ENCODE peak calls at places on chromosomes 11 and 22, in eight cellular contexts. One of them, this sample, is unnamed.
A peak's percentile ranks its signal among the peaks of the same experiment; 100 is the strongest.

GRCh38 chr11:62885137-62885536 is 4.4 kb downstream of the SLC3A2 start:
- DNase-seq in cardiac muscle cell: no peak
- DNase-seq in omental fat pad: no peak
- DNase-seq in astrocyte of the spinal cord: no peak
- DNase-seq in keratinocyte: no peak
- DNase-seq in heart right ventricle: no peak
- DNase-seq in GM12865: no peak
- DNase-seq in AG04450: no peak
- DNase-seq in this sample: no peak

GRCh38 chr11:116072133-116072532 is 567.9 kb upstream of the CADM1 start:
- DNase-seq in astrocyte of the spinal cord: no peak
- DNase-seq in keratinocyte: no peak
- DNase-seq in heart right ventricle: no peak
- DNase-seq in GM12865: no peak
- DNase-seq in cardiac muscle cell: no peak
- DNase-seq in omental fat pad: no peak
- DNase-seq in AG04450: no peak
- DNase-seq in this sample: no peak

GRCh38 chr11:66478823-66479740 is 1.2 kb upstream of the DPP3 start:
- DNase-seq in heart right ventricle: peak; percentile 47
- DNase-seq in AG04450: no peak
- DNase-seq in cardiac muscle cell: peak; percentile 24
- DNase-seq in omental fat pad: no peak
- DNase-seq in GM12865: peak; percentile 63
- DNase-seq in astrocyte of the spinal cord: no peak
- DNase-seq in keratinocyte: no peak
- DNase-seq in this sample: peak; percentile 68

GRCh38 chr22:35155403-35156025 is 89.6 kb downstream of the ISX start:
- DNase-seq in cardiac muscle cell: no peak
- DNase-seq in keratinocyte: no peak
- DNase-seq in AG04450: no peak
- DNase-seq in omental fat pad: no peak
- DNase-seq in GM12865: no peak
- DNase-seq in heart right ventricle: no peak
- DNase-seq in astrocyte of the spinal cord: no peak
- DNase-seq in this sample: no peak

GRCh38 chr22:27170491-27170890 is 513.1 kb downstream of the MIAT start:
- DNase-seq in cardiac muscle cell: no peak
- DNase-seq in GM12865: no peak
- DNase-seq in heart right ventricle: no peak
- DNase-seq in keratinocyte: no peak
- DNase-seq in AG04450: no peak
- DNase-seq in omental fat pad: no peak
- DNase-seq in astrocyte of the spinal cord: peak; percentile 85
- DNase-seq in this sample: no peak

GRCh38 chr11:59602432-59602831 is 13.1 kb downstream of the OSBP start:
- DNase-seq in astrocyte of the spinal cord: no peak
- DNase-seq in omental fat pad: no peak
- DNase-seq in cardiac muscle cell: no peak
- DNase-seq in heart right ventricle: no peak
- DNase-seq in AG04450: no peak
- DNase-seq in GM12865: no peak
- DNase-seq in keratinocyte: no peak
- DNase-seq in this sample: no peak

GRCh38 chr22:35150163-35151107 is 84.5 kb downstream of the ISX start:
- DNase-seq in GM12865: peak; percentile 91
- DNase-seq in cardiac muscle cell: peak; percentile 75
- DNase-seq in omental fat pad: no peak
- DNase-seq in heart right ventricle: peak; percentile 50
- DNase-seq in astrocyte of the spinal cord: peak; percentile 13
- DNase-seq in keratinocyte: no peak
- DNase-seq in AG04450: no peak
- DNase-seq in this sample: peak; percentile 79

GRCh38 chr11:71248656-71249055 is 3.7 kb downstream of the SHANK2 start:
- DNase-seq in GM12865: no peak
- DNase-seq in omental fat pad: no peak
- DNase-seq in astrocyte of the spinal cord: no peak
- DNase-seq in heart right ventricle: no peak
- DNase-seq in keratinocyte: no peak
- DNase-seq in AG04450: no peak
- DNase-seq in cardiac muscle cell: no peak
- DNase-seq in this sample: no peak

GRCh38 chr11:119585038-119585666 is 143.8 kb downstream of the NECTIN1 start:
- DNase-seq in keratinocyte: no peak
- DNase-seq in astrocyte of the spinal cord: peak; percentile 32
- DNase-seq in GM12865: no peak
- DNase-seq in heart right ventricle: no peak
- DNase-seq in cardiac muscle cell: peak; percentile 45
- DNase-seq in omental fat pad: no peak
- DNase-seq in AG04450: no peak
- DNase-seq in this sample: no peak

GRCh38 chr11:34809191-34810106 is 106.7 kb downstream of the APIP start:
- DNase-seq in astrocyte of the spinal cord: no peak
- DNase-seq in cardiac muscle cell: no peak
- DNase-seq in omental fat pad: no peak
- DNase-seq in AG04450: no peak
- DNase-seq in GM12865: no peak
- DNase-seq in keratinocyte: peak; percentile 15
- DNase-seq in heart right ventricle: no peak
- DNase-seq in this sample: no peak

GRCh38 chr22:46054878-46055158 is 77.9 kb upstream of the WNT7B start:
- DNase-seq in keratinocyte: no peak
- DNase-seq in GM12865: no peak
- DNase-seq in omental fat pad: no peak
- DNase-seq in cardiac muscle cell: no peak
- DNase-seq in heart right ventricle: no peak
- DNase-seq in astrocyte of the spinal cord: peak; percentile 14
- DNase-seq in AG04450: no peak
- DNase-seq in this sample: no peak

GRCh38 chr22:42229455-42230149 is 40.9 kb downstream of the TCF20 start:
- DNase-seq in keratinocyte: no peak
- DNase-seq in AG04450: no peak
- DNase-seq in astrocyte of the spinal cord: peak; percentile 57
- DNase-seq in GM12865: no peak
- DNase-seq in cardiac muscle cell: no peak
- DNase-seq in omental fat pad: no peak
- DNase-seq in heart right ventricle: peak; percentile 17
- DNase-seq in this sample: no peak

GRCh38 chr11:125923012-125923579 is 18.8 kb downstream of the DDX25 start:
- DNase-seq in GM12865: peak; percentile 75
- DNase-seq in AG04450: peak; percentile 38
- DNase-seq in astrocyte of the spinal cord: peak; percentile 67
- DNase-seq in heart right ventricle: peak; percentile 68
- DNase-seq in keratinocyte: peak; percentile 35
- DNase-seq in omental fat pad: no peak
- DNase-seq in cardiac muscle cell: peak; percentile 81
- DNase-seq in this sample: peak; percentile 78

GRCh38 chr11:1281974-1282365 is 27.5 kb downstream of the TOLLIP start:
- DNase-seq in heart right ventricle: no peak
- DNase-seq in GM12865: no peak
- DNase-seq in astrocyte of the spinal cord: no peak
- DNase-seq in omental fat pad: no peak
- DNase-seq in cardiac muscle cell: no peak
- DNase-seq in keratinocyte: no peak
- DNase-seq in AG04450: no peak
- DNase-seq in this sample: no peak

GRCh38 chr22:42473484-42474193 is 41.4 kb upstream of the NFAM1 start:
- DNase-seq in AG04450: peak; percentile 11
- DNase-seq in heart right ventricle: peak; percentile 12
- DNase-seq in astrocyte of the spinal cord: peak; percentile 45
- DNase-seq in keratinocyte: peak; percentile 15
- DNase-seq in GM12865: peak; percentile 63
- DNase-seq in omental fat pad: no peak
- DNase-seq in cardiac muscle cell: peak; percentile 69
- DNase-seq in this sample: peak; percentile 8

GRCh38 chr11:76073716-76074115 is 132.6 kb downstream of the WNT11 start:
- DNase-seq in GM12865: no peak
- DNase-seq in AG04450: no peak
- DNase-seq in cardiac muscle cell: no peak
- DNase-seq in astrocyte of the spinal cord: peak; percentile 42
- DNase-seq in heart right ventricle: no peak
- DNase-seq in keratinocyte: no peak
- DNase-seq in omental fat pad: no peak
- DNase-seq in this sample: no peak

GRCh38 chr11:1270476-1270875 is 39.0 kb downstream of the TOLLIP start:
- DNase-seq in GM12865: no peak
- DNase-seq in cardiac muscle cell: no peak
- DNase-seq in heart right ventricle: no peak
- DNase-seq in keratinocyte: no peak
- DNase-seq in astrocyte of the spinal cord: no peak
- DNase-seq in AG04450: no peak
- DNase-seq in omental fat pad: no peak
- DNase-seq in this sample: no peak

GRCh38 chr11:13316528-13316961 is 39.0 kb downstream of the BMAL1 start:
- DNase-seq in omental fat pad: no peak
- DNase-seq in keratinocyte: no peak
- DNase-seq in AG04450: no peak
- DNase-seq in GM12865: peak; percentile 73
- DNase-seq in astrocyte of the spinal cord: peak; percentile 67
- DNase-seq in heart right ventricle: no peak
- DNase-seq in cardiac muscle cell: no peak
- DNase-seq in this sample: no peak

GRCh38 chr11:125367710-125368109 is 128.4 kb downstream of the FEZ1 start:
- DNase-seq in AG04450: no peak
- DNase-seq in GM12865: no peak
- DNase-seq in cardiac muscle cell: no peak
- DNase-seq in astrocyte of the spinal cord: no peak
- DNase-seq in heart right ventricle: no peak
- DNase-seq in keratinocyte: no peak
- DNase-seq in omental fat pad: no peak
- DNase-seq in this sample: no peak

GRCh38 chr11:64857485-64857884 is 13.0 kb upstream of the CDC42BPG start:
- DNase-seq in GM12865: no peak
- DNase-seq in keratinocyte: no peak
- DNase-seq in heart right ventricle: no peak
- DNase-seq in cardiac muscle cell: no peak
- DNase-seq in omental fat pad: no peak
- DNase-seq in astrocyte of the spinal cord: no peak
- DNase-seq in AG04450: no peak
- DNase-seq in this sample: no peak

GRCh38 chr11:64858467-64859401 is 14.3 kb upstream of the CDC42BPG start:
- DNase-seq in omental fat pad: no peak
- DNase-seq in heart right ventricle: peak; percentile 76
- DNase-seq in AG04450: no peak
- DNase-seq in cardiac muscle cell: no peak
- DNase-seq in keratinocyte: no peak
- DNase-seq in astrocyte of the spinal cord: no peak
- DNase-seq in GM12865: peak; percentile 72
- DNase-seq in this sample: peak; percentile 84

GRCh38 chr11:64854534-64855502 is 10.4 kb upstream of the CDC42BPG start:
- DNase-seq in astrocyte of the spinal cord: peak; percentile 89
- DNase-seq in omental fat pad: peak; percentile 85
- DNase-seq in heart right ventricle: peak; percentile 83
- DNase-seq in GM12865: no peak
- DNase-seq in AG04450: peak; percentile 60
- DNase-seq in keratinocyte: peak; percentile 84
- DNase-seq in cardiac muscle cell: no peak
- DNase-seq in this sample: peak; percentile 69

GRCh38 chr11:64855596-64856304 is 11.3 kb upstream of the CDC42BPG start:
- DNase-seq in astrocyte of the spinal cord: no peak
- DNase-seq in keratinocyte: no peak
- DNase-seq in heart right ventricle: no peak
- DNase-seq in cardiac muscle cell: no peak
- DNase-seq in GM12865: no peak
- DNase-seq in AG04450: no peak
- DNase-seq in omental fat pad: no peak
- DNase-seq in this sample: no peak

GRCh38 chr11:64856382-64857227 is 12.2 kb upstream of the CDC42BPG start:
- DNase-seq in cardiac muscle cell: no peak
- DNase-seq in keratinocyte: peak; percentile 75
- DNase-seq in omental fat pad: peak; percentile 68
- DNase-seq in GM12865: peak; percentile 71
- DNase-seq in astrocyte of the spinal cord: peak; percentile 62
- DNase-seq in AG04450: no peak
- DNase-seq in heart right ventricle: no peak
- DNase-seq in this sample: peak; percentile 82
- TF ChIP-seq CTCF in cardiac muscle cell: no peak
- TF ChIP-seq CTCF in keratinocyte: no peak
- TF ChIP-seq CTCF in omental fat pad: no peak
- TF ChIP-seq CTCF in GM12865: no peak
- TF ChIP-seq CTCF in astrocyte of the spinal cord: no peak
- TF ChIP-seq CTCF in AG04450: no peak
- TF ChIP-seq CTCF in heart right ventricle: no peak
- TF ChIP-seq CTCF in this sample: no peak

DNA sequence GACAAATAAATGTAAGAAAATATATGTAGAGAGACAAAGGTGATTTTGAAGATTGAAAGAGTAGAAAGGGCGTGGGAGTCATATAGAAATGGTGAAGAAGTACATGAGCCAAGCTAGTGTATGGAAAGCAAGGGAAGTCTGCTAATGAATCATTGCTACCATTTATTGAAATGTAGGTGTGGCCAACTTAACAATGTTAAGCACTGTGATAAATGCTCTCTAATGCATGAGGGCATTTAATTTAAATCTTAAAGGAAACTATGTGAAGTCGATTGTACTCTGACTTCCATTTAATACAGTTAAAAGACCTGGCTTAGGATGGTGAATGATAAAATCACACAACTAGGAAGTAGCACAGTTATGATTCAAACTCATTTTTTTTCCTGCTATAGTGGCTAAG is 219.9 kb downstream of the CASP12 start:
- DNase-seq in keratinocyte: no peak
- DNase-seq in GM12865: no peak
- DNase-seq in AG04450: no peak
- DNase-seq in cardiac muscle cell: no peak
- DNase-seq in omental fat pad: no peak
- DNase-seq in heart right ventricle: no peak
- DNase-seq in astrocyte of the spinal cord: no peak
- DNase-seq in this sample: no peak
- TF ChIP-seq CTCF in keratinocyte: no peak
- TF ChIP-seq CTCF in GM12865: no peak
- TF ChIP-seq CTCF in AG04450: no peak
- TF ChIP-seq CTCF in cardiac muscle cell: no peak
- TF ChIP-seq CTCF in omental fat pad: no peak
- TF ChIP-seq CTCF in heart right ventricle: no peak
- TF ChIP-seq CTCF in astrocyte of the spinal cord: no peak
- TF ChIP-seq CTCF in this sample: no peak

GRCh38 chr22:20956258-20957117 is 10.6 kb upstream of the AIFM3 start:
- DNase-seq in cardiac muscle cell: no peak
- DNase-seq in heart right ventricle: no peak
- DNase-seq in keratinocyte: peak; percentile 25
- DNase-seq in astrocyte of the spinal cord: peak; percentile 31
- DNase-seq in GM12865: no peak
- DNase-seq in AG04450: no peak
- DNase-seq in omental fat pad: no peak
- DNase-seq in this sample: no peak
- TF ChIP-seq CTCF in cardiac muscle cell: peak; percentile 20
- TF ChIP-seq CTCF in heart right ventricle: no peak
- TF ChIP-seq CTCF in keratinocyte: peak; percentile 23
- TF ChIP-seq CTCF in astrocyte of the spinal cord: no peak
- TF ChIP-seq CTCF in GM12865: no peak
- TF ChIP-seq CTCF in AG04450: peak; percentile 7
- TF ChIP-seq CTCF in omental fat pad: no peak
- TF ChIP-seq CTCF in this sample: no peak

DNA sequence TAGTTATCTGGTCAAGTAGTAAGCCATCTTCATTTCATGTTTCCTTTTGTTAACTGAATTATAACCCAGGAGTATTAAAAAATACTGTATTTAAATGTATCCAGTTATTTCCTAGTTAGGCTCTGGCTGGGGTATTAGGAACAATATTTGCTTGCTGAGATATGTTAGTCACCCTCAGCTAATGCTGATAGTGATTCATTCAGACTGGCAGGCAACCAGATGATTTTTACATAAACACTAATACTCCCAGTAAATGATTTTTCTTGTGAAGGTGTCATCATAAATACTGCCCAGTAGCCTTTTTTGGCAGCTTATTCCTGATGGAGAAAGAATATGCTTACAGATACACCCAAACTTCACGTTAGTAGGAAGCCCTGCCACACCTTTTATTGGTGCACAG is 8.1 kb downstream of the YWHAH start:
- DNase-seq in astrocyte of the spinal cord: peak; percentile 87
- DNase-seq in GM12865: no peak
- DNase-seq in omental fat pad: no peak
- DNase-seq in keratinocyte: no peak
- DNase-seq in cardiac muscle cell: no peak
- DNase-seq in heart right ventricle: no peak
- DNase-seq in AG04450: peak; percentile 49
- DNase-seq in this sample: no peak
- TF ChIP-seq CTCF in astrocyte of the spinal cord: no peak
- TF ChIP-seq CTCF in GM12865: no peak
- TF ChIP-seq CTCF in omental fat pad: no peak
- TF ChIP-seq CTCF in keratinocyte: no peak
- TF ChIP-seq CTCF in cardiac muscle cell: no peak
- TF ChIP-seq CTCF in heart right ventricle: no peak
- TF ChIP-seq CTCF in AG04450: no peak
- TF ChIP-seq CTCF in this sample: no peak